ENCODE peak calls at places on chromosome 10, in five cellular contexts. F is upper lobe of right lung, T is Peyer's patch, C is stomach, I is pancreas. G is an unnamed sample. For H3K36me3, the result is how much of the 10 kb centered on the place peaks cover.

GRCh38 chr10:7896297-7896696 is 78.0 kb downstream of the TAF3 start:
- DNase-seq in T (no peak), F (no peak), I (no peak), C (no peak), G (no peak)

GRCh38 chr10:15379043-15379442 is 8.0 kb upstream of the FAM171A1 start:
- DNase-seq in T (no peak), F (no peak), C (no peak), I (no peak), G (no peak)

GRCh38 chr10:103395754-103396066 is 565 bp downstream of the ATP5MK start:
- DNase-seq in I (no peak), C (no peak), T (no peak), F (no peak), G (no peak)

GRCh38 chr10:21388541-21389068 is 136.9 kb downstream of the SKIDA1 start:
- DNase-seq in T (no peak), C (no peak), I (no peak), F (no peak), G (no peak)

GRCh38 chr10:77592946-77593636 is 44.5 kb downstream of the KCNMA1 start:
- DNase-seq in T (peak), C (peak), I (no peak), F (no peak), G (no peak)

GRCh38 chr10:104796817-104797216 is 155.7 kb downstream of the SORCS3 start:
- DNase-seq in I (no peak), F (no peak), T (no peak), C (no peak), G (no peak)

GRCh38 chr10:43376828-43377227 is 5.4 kb downstream of the FXYD4 start:
- DNase-seq in I (no peak), F (no peak), T (no peak), C (no peak), G (no peak)

GRCh38 chr10:112365014-112365432 is 8.9 kb upstream of the ACSL5 start:
- DNase-seq in C (no peak), F (no peak), I (no peak), T (no peak), G (no peak)

GRCh38 chr10:89278034-89278535 is 23.8 kb upstream of the IFIT2 start:
- DNase-seq in F (no peak), T (no peak), C (no peak), I (no peak), G (no peak)

GRCh38 chr10:7121154-7121797 is 289.6 kb downstream of the SFMBT2 start:
- DNase-seq in I (no peak), T (no peak), F (peak), C (peak), G (peak)

GRCh38 chr10:29881336-29881751 is 178.0 kb downstream of the JCAD start:
- DNase-seq in C (no peak), T (no peak), I (no peak), F (no peak), G (no peak)

GRCh38 chr10:102678842-102679289 is 34.6 kb downstream of the TRIM8 start:
- DNase-seq in T (peak), C (peak), F (peak), I (peak), G (no peak)

GRCh38 chr10:110681023-110681681 is 37.0 kb downstream of the RBM20 start:
- DNase-seq in I (no peak), T (no peak), F (no peak), C (peak), G (peak)

GRCh38 chr10:26519803-26520202 is 81.7 kb downstream of the APBB1IP start:
- DNase-seq in T (no peak), F (no peak), I (no peak), C (no peak), G (no peak)

GRCh38 chr10:110376021-110376773 is 71.5 kb upstream of the SMNDC1 start:
- DNase-seq in C (no peak), I (no peak), T (no peak), F (peak), G (no peak)

GRCh38 chr10:5089869-5090268 is 4.3 kb upstream of the AKR1C3 start:
- DNase-seq in T (no peak), I (no peak), C (no peak), F (no peak), G (peak)

GRCh38 chr10:104777086-104777799 is 136.2 kb downstream of the SORCS3 start:
- DNase-seq in C (no peak), F (no peak), T (no peak), I (no peak), G (no peak)

GRCh38 chr10:70250956-70251680 is 17.9 kb upstream of the PPA1 start:
- DNase-seq in F (no peak), T (no peak), I (no peak), C (no peak), G (no peak)

GRCh38 chr10:5538446-5538845 is 13.7 kb downstream of the CALML3 start:
- DNase-seq in T (peak), C (peak), I (no peak), F (peak), G (no peak)

GRCh38 chr10:123249894-123250293 is 95.7 kb downstream of the BUB3 start:
- DNase-seq in T (no peak), I (no peak), C (no peak), F (no peak), G (no peak)

GRCh38 chr10:15484128-15484527 is 113.0 kb upstream of the FAM171A1 start:
- DNase-seq in F (no peak), C (no peak), T (no peak), I (no peak), G (no peak)

GRCh38 chr10:122127943-122128342 is 139.0 kb downstream of the TACC2 start:
- DNase-seq in F (no peak), T (no peak), C (no peak), I (no peak), G (no peak)
- H3K27ac ChIP-seq in F (peak), T (peak), C (no peak), I (no peak), G (no peak)

DNA sequence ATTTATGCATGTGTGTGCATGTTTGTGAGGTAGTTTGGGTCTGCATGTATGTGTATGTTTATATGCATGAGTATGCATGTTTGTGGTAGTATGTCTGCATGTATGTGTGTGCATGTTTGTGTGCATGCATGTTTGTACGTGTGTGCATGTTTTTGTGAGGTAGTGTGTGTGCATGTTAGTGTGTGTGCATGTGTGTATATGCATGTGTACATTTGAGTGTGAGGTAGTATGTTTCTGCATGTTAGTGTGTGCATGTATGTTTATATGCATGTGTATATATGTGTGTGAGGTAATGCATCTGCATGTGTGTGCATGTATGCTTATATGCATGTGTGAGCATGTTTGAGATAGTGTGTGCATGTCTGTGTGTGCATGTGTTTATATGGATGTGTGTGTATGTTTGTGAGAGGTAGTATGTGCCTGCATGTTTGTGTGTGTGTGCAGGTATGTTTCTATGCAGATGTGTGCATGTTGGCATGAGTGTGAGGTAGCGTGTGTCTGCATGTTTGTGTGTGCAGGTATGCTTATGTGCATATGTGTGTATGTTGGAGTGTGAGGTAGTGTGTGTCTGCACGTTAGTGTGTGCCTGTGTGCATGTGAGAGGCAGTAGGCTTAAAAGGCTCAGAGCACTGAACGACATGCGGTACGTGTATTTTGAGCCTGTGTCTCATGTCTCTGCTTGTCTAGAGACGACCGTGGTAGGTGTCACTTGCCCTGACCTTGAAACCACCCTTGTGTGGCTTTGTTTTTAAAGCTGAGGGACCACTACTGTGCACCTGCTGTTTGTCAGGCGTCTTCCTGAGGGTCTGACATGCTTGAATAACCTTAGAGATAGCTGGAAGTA is 43.7 kb downstream of the PFKP start:
- DNase-seq in T (no peak), I (no peak), C (no peak), F (no peak), G (no peak)
- H3K36me3 ChIP-seq in T (under half), I (under half), C (half or more), F (under half), G (half or more)

DNA sequence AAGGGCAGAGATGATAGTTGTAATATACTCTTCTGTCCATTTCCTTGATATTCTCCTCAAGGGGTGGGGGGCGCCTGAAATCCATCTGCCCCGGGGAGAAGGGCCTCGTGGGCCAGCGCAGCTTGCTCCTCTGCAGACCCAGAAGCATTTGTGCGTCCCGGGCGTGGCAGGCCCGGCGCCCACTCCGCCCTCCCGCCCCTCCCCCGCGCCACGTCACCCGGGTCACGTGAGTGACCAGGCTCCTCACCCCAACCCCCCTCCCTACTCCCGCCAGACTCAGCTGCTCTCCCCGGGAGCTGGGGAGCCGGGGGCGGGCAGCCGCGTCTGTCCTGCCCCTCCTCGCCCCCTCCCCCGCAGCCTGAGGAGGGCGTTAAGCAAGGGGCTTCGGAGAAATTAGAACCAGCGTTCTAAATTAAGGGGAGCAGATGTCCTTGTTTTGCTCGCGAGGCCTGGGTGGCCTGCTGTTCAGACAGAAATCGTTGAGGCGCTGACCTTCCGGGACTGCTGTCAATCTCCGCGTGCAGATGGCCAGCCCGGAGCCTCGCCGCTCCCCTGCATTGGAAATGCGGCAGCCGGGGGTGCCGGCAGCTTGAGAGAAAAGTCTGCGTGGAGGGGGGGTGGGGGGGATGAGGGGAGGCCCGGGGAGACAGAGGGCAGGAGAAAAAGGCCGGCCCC is 102.1 kb upstream of the ZNF438 start:
- DNase-seq in T (peak), F (peak), C (peak), I (peak), G (peak)
- H3K27ac ChIP-seq in T (peak), F (peak), C (peak), I (peak), G (peak)

GRCh38 chr10:125827133-125827532 is 3.8 kb downstream of the BCCIP start:
- DNase-seq in F (no peak), I (no peak), C (no peak), T (no peak), G (no peak)
- H3K36me3 ChIP-seq in F (half or more), I (under half), C (half or more), T (under half), G (under half)

GRCh38 chr10:121919666-121920065 is 8.2 kb downstream of the ATE1 start:
- DNase-seq in T (no peak), F (no peak), I (no peak), C (no peak), G (no peak)
- H3K27ac ChIP-seq in T (no peak), F (no peak), I (no peak), C (no peak), G (no peak)

DNA sequence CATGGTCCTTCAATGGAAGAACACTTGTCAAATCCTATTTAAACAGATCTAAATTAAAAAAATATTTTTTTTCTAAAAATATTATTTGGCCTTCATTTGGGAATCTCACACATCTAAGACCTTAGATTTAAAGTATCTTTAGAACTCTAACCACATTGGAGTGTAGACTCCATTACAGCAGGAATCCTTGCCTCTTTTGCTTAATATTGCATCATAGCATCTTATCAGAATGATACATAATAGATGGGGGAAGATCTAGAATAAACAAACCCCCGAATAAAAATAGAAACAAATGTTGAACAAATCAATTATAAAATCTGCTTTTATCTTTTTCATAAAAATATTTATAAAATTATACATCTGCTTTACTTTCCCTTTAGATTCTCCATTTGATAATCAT is 27.6 kb upstream of the EPC1 start:
- DNase-seq in F (no peak), T (no peak), C (no peak), I (no peak), G (no peak)
- H3K36me3 ChIP-seq in F (under half), T (under half), C (under half), I (under half), G (under half)

DNA sequence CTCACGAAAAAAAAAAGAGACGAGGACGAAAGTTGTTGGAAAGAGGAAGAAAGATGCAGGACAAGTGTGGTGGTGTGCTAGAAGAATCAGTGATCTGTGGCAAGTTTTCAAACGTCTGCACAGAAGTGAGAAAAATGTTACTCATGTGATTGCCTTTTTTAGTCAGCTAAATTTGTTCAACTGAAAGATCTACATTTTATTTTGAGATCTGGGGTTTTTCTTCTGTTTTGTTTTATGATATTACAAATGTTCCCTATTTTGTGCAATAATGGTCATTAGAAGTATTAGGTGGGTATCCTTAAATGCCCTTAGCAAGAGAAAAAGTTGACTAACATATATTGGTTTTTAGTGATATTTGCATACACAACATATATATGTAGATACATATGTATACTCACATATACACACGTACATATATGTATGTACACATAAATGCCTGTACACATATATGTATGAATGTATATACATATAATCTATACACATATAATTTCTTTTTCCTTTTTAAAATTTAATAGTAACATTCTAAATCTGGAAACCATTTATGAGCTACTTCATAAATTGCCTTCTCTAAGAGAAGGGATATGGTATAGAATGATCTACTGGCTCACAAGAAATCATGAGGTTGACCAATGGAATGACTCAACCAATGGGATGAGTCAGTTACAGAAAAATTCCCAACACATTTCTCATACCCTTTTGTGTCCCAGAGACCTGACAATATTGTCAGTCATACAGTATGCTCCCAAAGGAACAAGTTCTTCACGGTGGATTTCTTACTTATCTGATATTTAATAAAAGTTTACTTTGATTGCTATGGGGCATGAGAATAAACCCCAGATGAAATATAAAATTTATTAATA is 38.4 kb downstream of the SLC39A12 start:
- DNase-seq in T (no peak), F (no peak), I (no peak), C (no peak), G (no peak)
- H3K27ac ChIP-seq in T (no peak), F (no peak), I (no peak), C (no peak), G (no peak)

G was measured in CD4-positive, alpha-beta memory T cell.